ENCODE peak calls at places on chromosome 9, in six cellular contexts. Z is left ventricle myocardium inferior, F is OCI-LY7, B is uterus, V is GM23248, Y is neural progenitor cell. E is an unnamed sample.

GRCh38 chr9:2228132-2228531 is 213.0 kb downstream of the SMARCA2 start:
- DNase-seq in Z (no peak), V (peak; percentile 17), Y (peak; percentile 67), B (no peak), F (peak; percentile 73), E (no peak)

GRCh38 chr9:94948567-94949235 is 222.2 kb downstream of the AOPEP start:
- DNase-seq in Y (no peak), F (no peak), V (peak; percentile 75), Z (no peak), B (no peak), E (no peak)

GRCh38 chr9:35598863-35599590 is 6.0 kb upstream of the TESK1 start:
- DNase-seq in Y (no peak), F (peak; percentile 61), V (no peak), Z (no peak), B (no peak), E (no peak)

GRCh38 chr9:89919171-89919681 is 314.4 kb downstream of the GADD45G start:
- DNase-seq in V (no peak), Y (peak; percentile 72), B (no peak), Z (peak; percentile 29), F (peak; percentile 40), E (no peak)

GRCh38 chr9:16361939-16362338 is 508.5 kb downstream of the BNC2 start:
- DNase-seq in B (no peak), V (no peak), F (no peak), Z (no peak), Y (no peak), E (no peak)

GRCh38 chr9:78386746-78387145 is 89.8 kb downstream of the PSAT1 start:
- DNase-seq in B (no peak), F (no peak), Z (no peak), Y (no peak), V (no peak), E (no peak)

GRCh38 chr9:121667214-121667613 is 15.8 kb downstream of the DAB2IP start:
- DNase-seq in F (no peak), Y (no peak), Z (no peak), B (no peak), V (no peak), E (no peak)

GRCh38 chr9:95634581-95634980 is 117.8 kb upstream of the PTCH1 start:
- DNase-seq in Z (no peak), Y (peak; percentile 29), F (no peak), B (no peak), V (no peak), E (no peak)

GRCh38 chr9:19154135-19154612 is 26.9 kb upstream of the PLIN2 start:
- DNase-seq in F (no peak), V (peak; percentile 85), B (peak; percentile 72), Z (peak; percentile 33), Y (no peak), E (no peak)

GRCh38 chr9:126721531-126722098 is 83.2 kb upstream of the ZBTB43 start:
- DNase-seq in B (no peak), V (no peak), Z (no peak), Y (no peak), F (peak; percentile 16), E (peak; percentile 88)

GRCh38 chr9:137453643-137454081 is 5.5 kb downstream of the NSMF start:
- DNase-seq in Z (peak; percentile 75), B (peak; percentile 58), V (peak; percentile 81), Y (peak; percentile 97), F (peak; percentile 80), E (peak; percentile 92)

GRCh38 chr9:70477907-70478480 is 63.5 kb upstream of the KLF9 start:
- DNase-seq in F (no peak), V (no peak), Z (no peak), Y (no peak), B (no peak), E (no peak)

GRCh38 chr9:85703398-85703797 is 38.4 kb downstream of the AGTPBP1 start:
- DNase-seq in B (no peak), V (peak; percentile 3), Y (no peak), Z (no peak), F (no peak), E (no peak)

GRCh38 chr9:76896035-76896434 is 9.9 kb downstream of the PRUNE2 start:
- DNase-seq in Y (no peak), F (no peak), Z (no peak), B (no peak), V (no peak), E (no peak)

GRCh38 chr9:32350682-32351081 is 33.8 kb upstream of the ACO1 start:
- DNase-seq in F (peak; percentile 18), Y (no peak), Z (no peak), B (no peak), V (peak; percentile 22), E (no peak)

GRCh38 chr9:5621327-5621726 is 7.6 kb upstream of the RIC1 start:
- DNase-seq in V (peak; percentile 73), B (no peak), Y (no peak), Z (no peak), F (no peak), E (no peak)

GRCh38 chr9:116096853-116097252 is 56.7 kb upstream of the PAPPA start:
- DNase-seq in Y (peak; percentile 47), F (no peak), B (no peak), Z (no peak), V (no peak), E (no peak)

GRCh38 chr9:91865041-91865440 is 85.0 kb downstream of the ROR2 start:
- DNase-seq in Y (peak; percentile 81), F (no peak), Z (no peak), B (no peak), V (peak; percentile 10), E (no peak)

GRCh38 chr9:27664136-27664819 is 91.0 kb upstream of the C9orf72 start:
- DNase-seq in Z (no peak), V (no peak), F (no peak), Y (no peak), B (peak; percentile 51), E (no peak)

GRCh38 chr9:15277400-15278137 is 29.4 kb downstream of the TTC39B start:
- DNase-seq in V (peak; percentile 55), B (no peak), Y (peak; percentile 23), F (peak; percentile 20), Z (no peak), E (no peak)

GRCh38 chr9:33443504-33444154 is 3.8 kb downstream of the AQP3 start:
- DNase-seq in Y (no peak), F (no peak), V (no peak), B (no peak), Z (no peak), E (no peak)

GRCh38 chr9:526904-527591 is 312.4 kb downstream of the DOCK8 start:
- DNase-seq in B (no peak), F (no peak), Z (no peak), V (no peak), Y (no peak), E (no peak)

GRCh38 chr9:33676746-33677505 is 118.4 kb upstream of the PRSS3 start:
- DNase-seq in V (peak; percentile 59), Y (peak; percentile 76), F (no peak), B (peak; percentile 14), Z (peak; percentile 14), E (peak; percentile 65)

GRCh38 chr9:4615251-4615650 is 46.8 kb upstream of the PLPP6 start:
- DNase-seq in V (peak; percentile 94), B (no peak), Y (no peak), F (no peak), Z (no peak), E (no peak)

GRCh38 chr9:107881625-107882300 is 392.2 kb upstream of the KLF4 start:
- DNase-seq in Z (no peak), Y (no peak), V (no peak), B (no peak), F (no peak), E (no peak)

GRCh38 chr9:135338546-135338945 is 141.0 kb upstream of the PPP1R26 start:
- DNase-seq in V (no peak), Z (no peak), Y (no peak), F (no peak), B (no peak), E (peak; percentile 63)

GRCh38 chr9:114898741-114899140 is 31.6 kb downstream of the TNFSF8 start:
- DNase-seq in Z (peak; percentile 40), F (peak; percentile 90), V (no peak), B (no peak), Y (no peak), E (peak; percentile 76)

GRCh38 chr9:34139477-34140146 is 13.1 kb upstream of the DCAF12 start:
- DNase-seq in V (peak; percentile 96), Z (peak; percentile 36), F (peak; percentile 54), B (no peak), Y (no peak), E (no peak)

GRCh38 chr9:126156898-126157297 is 169.7 kb upstream of the MVB12B start:
- DNase-seq in B (no peak), Z (no peak), Y (no peak), F (no peak), V (no peak), E (no peak)

GRCh38 chr9:33932078-33932807 is 115.3 kb downstream of the UBE2R2 start:
- DNase-seq in B (no peak), Y (no peak), V (no peak), F (no peak), Z (no peak), E (no peak)

GRCh38 chr9:14314424-14314928 is 535 bp upstream of the NFIB start:
- DNase-seq in Y (peak; percentile 39), F (peak; percentile 64), V (peak; percentile 84), Z (peak; percentile 83), B (peak; percentile 77), E (peak; percentile 92)

GRCh38 chr9:114226289-114227055 is 71.1 kb downstream of the COL27A1 start:
- DNase-seq in V (no peak), Z (no peak), F (no peak), Y (no peak), B (no peak), E (no peak)

GRCh38 chr9:19184144-19184917 is 46.2 kb upstream of the DENND4C start:
- DNase-seq in Y (no peak), B (peak; percentile 76), V (peak; percentile 95), Z (peak; percentile 70), F (peak; percentile 43), E (peak; percentile 93)

GRCh38 chr9:37414503-37414943 is 8.0 kb upstream of the GRHPR start:
- DNase-seq in V (no peak), Z (no peak), F (peak; percentile 65), Y (peak; percentile 23), B (no peak), E (no peak)
- H3K4me3 ChIP-seq in V (no peak overlapping the region), Z (no peak overlapping the region), F (peak overlapping the region; percentile 55), Y (no peak overlapping the region), B (no peak overlapping the region), E (no peak overlapping the region)

DNA sequence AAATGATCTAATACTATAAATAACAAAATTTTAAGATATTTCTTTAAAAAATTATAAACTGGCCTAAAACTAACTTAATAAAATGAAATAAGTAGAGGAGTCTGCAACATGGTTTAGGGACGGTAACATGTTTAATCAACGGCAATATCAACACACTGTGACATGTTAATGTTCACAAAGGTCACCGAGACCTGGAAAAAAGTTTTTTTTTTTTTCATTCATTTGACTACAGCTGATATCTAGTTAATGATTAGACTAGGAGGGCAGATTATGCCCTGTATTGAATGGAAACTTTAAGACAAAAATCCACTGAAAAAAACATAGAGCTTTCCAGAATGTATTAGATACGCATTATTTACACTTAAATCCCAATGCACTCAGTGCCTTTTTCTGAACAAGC is 67.0 kb upstream of the CDK5RAP2 start:
- DNase-seq in F (no peak), Y (no peak), Z (no peak), V (no peak), B (no peak), E (no peak)
- H3K4me1 ChIP-seq in F (no peaks in the 10 kb centered on the region), Y (peaks cover 13% of the 10 kb centered on the region), Z (peaks cover 9% of the 10 kb centered on the region), V (no peaks in the 10 kb centered on the region), B (no peaks in the 10 kb centered on the region), E (no peaks in the 10 kb centered on the region)

GRCh38 chr9:131282688-131283422 is 6.5 kb upstream of the FAM78A start:
- DNase-seq in Z (peak; percentile 54), Y (peak; percentile 87), V (peak; percentile 42), B (no peak), F (no peak), E (no peak)
- H3K27ac ChIP-seq in Z (peak overlapping the region; percentile 87), Y (no peak overlapping the region), V (no peak overlapping the region), B (no peak overlapping the region), F (no peak overlapping the region), E (no peak overlapping the region)

GRCh38 chr9:128218172-128218517 is 15.0 kb downstream of the DNM1 start:
- DNase-seq in B (no peak), F (no peak), Y (no peak), Z (no peak), V (no peak), E (no peak)
- H3K4me3 ChIP-seq in B (no peak overlapping the region), F (peak overlapping the region; percentile 62), Y (peak overlapping the region; percentile 43), Z (peak overlapping the region; percentile 62), V (no peak overlapping the region), E (peak overlapping the region; percentile 64)

E was measured in kidney.